ENCODE peak calls at places on chromosomes 13 and 19, in nine cellular contexts. E, T, G, Y, K, F, C, I and Q are unnamed samples.

GRCh38 chr13:113383089-113383488 is 19.2 kb upstream of the GRTP1 start:
- DNase-seq in E (no peak), T (no peak), G (no peak), Y (no peak), K (no peak), F (no peak), C (no peak), I (no peak), Q (no peak)

GRCh38 chr19:3732108-3732507 is 23.9 kb downstream of the TJP3 start:
- DNase-seq in E (no peak), T (no peak), G (no peak), Y (no peak), K (no peak), F (no peak), C (no peak), I (no peak), Q (no peak)

GRCh38 chr19:30361721-30362120 is 10.5 kb upstream of the ZNF536 start:
- DNase-seq in E (no peak), T (no peak), G (no peak), Y (no peak), K (no peak), F (no peak), C (no peak), I (no peak), Q (no peak)

GRCh38 chr13:29817604-29818378 is 32.6 kb downstream of the UBL3 start:
- DNase-seq in E (no peak), T (no peak), G (no peak), Y (no peak), K (no peak), F (no peak), C (no peak), I (peak), Q (no peak)

GRCh38 chr13:112905990-112906641 is 62.9 kb upstream of the MCF2L start:
- DNase-seq in E (no peak), T (no peak), G (no peak), Y (no peak), K (no peak), F (no peak), C (no peak), I (peak), Q (no peak)

GRCh38 chr13:112941349-112941748 is 27.7 kb upstream of the MCF2L start:
- DNase-seq in E (no peak), T (no peak), G (no peak), Y (no peak), K (no peak), F (no peak), C (no peak), I (no peak), Q (no peak)

GRCh38 chr19:17993076-17993813 is 14.7 kb upstream of the ARRDC2 start:
- DNase-seq in E (no peak), T (no peak), G (no peak), Y (no peak), K (no peak), F (no peak), C (no peak), I (no peak), Q (no peak)

GRCh38 chr13:91909617-91910016 is 511.2 kb downstream of the GPC5 start:
- DNase-seq in E (no peak), T (no peak), G (no peak), Y (no peak), K (no peak), F (no peak), C (no peak), I (no peak), Q (no peak)

GRCh38 chr13:50581586-50582196 is 261.8 kb downstream of the DLEU7 start:
- DNase-seq in E (no peak), T (no peak), G (no peak), Y (no peak), K (no peak), F (no peak), C (no peak), I (no peak), Q (no peak)

GRCh38 chr19:6021878-6022569 is 44.1 kb upstream of the RANBP3 start:
- DNase-seq in E (peak), T (peak), G (peak), Y (peak), K (peak), F (peak), C (peak), I (peak), Q (peak)

GRCh38 chr13:113337556-113337955 is 26.4 kb downstream of the GRTP1 start:
- DNase-seq in E (no peak), T (no peak), G (no peak), Y (no peak), K (no peak), F (no peak), C (no peak), I (no peak), Q (no peak)

GRCh38 chr19:53881482-53882390 is at the start of gene PRKCG:
- DNase-seq in E (peak), T (no peak), G (no peak), Y (peak), K (peak), F (peak), C (no peak), I (no peak), Q (no peak)

GRCh38 chr19:3984584-3984907 is 717 bp downstream of the EEF2 start:
- DNase-seq in E (no peak), T (no peak), G (no peak), Y (no peak), K (no peak), F (no peak), C (no peak), I (no peak), Q (no peak)

GRCh38 chr19:44799627-44800257 is 9.2 kb upstream of the BCAM start:
- DNase-seq in E (no peak), T (no peak), G (no peak), Y (no peak), K (no peak), F (no peak), C (no peak), I (no peak), Q (no peak)

GRCh38 chr19:40467007-40467565 is 285 bp downstream of the SPTBN4 start:
- DNase-seq in E (no peak), T (no peak), G (no peak), Y (no peak), K (no peak), F (no peak), C (no peak), I (no peak), Q (no peak)